ENCODE peak calls at places on chromosomes 4 and X, in nine cellular contexts. One of them, this sample, is unnamed.

GRCh38 chr4:42458686-42459085 is 61.4 kb downstream of the SHISA3 start:
- DNase-seq in HCT116: no peak
- DNase-seq in A549: no peak
- DNase-seq in SK-N-SH: no peak
- DNase-seq in GM23338: no peak
- DNase-seq in Panc1: no peak
- DNase-seq in K562: no peak
- DNase-seq in HepG2: no peak
- DNase-seq in HL-60: no peak
- DNase-seq in this sample: no peak

GRCh38 chr4:3399277-3400194 is 42.2 kb upstream of the HGFAC start:
- DNase-seq in HCT116: peak
- DNase-seq in A549: no peak
- DNase-seq in SK-N-SH: peak
- DNase-seq in GM23338: no peak
- DNase-seq in Panc1: no peak
- DNase-seq in K562: peak
- DNase-seq in HepG2: peak
- DNase-seq in HL-60: no peak
- DNase-seq in this sample: no peak

GRCh38 chr4:101022151-101023024 is 324.9 kb downstream of the PPP3CA start:
- DNase-seq in HCT116: no peak
- DNase-seq in A549: no peak
- DNase-seq in SK-N-SH: no peak
- DNase-seq in GM23338: no peak
- DNase-seq in Panc1: no peak
- DNase-seq in K562: no peak
- DNase-seq in HepG2: no peak
- DNase-seq in HL-60: no peak
- DNase-seq in this sample: no peak

GRCh38 chrX:19904778-19905367 is 17.5 kb upstream of the SH3KBP1 start:
- DNase-seq in HCT116: peak
- DNase-seq in A549: peak
- DNase-seq in SK-N-SH: peak
- DNase-seq in GM23338: peak
- DNase-seq in Panc1: no peak
- DNase-seq in K562: peak
- DNase-seq in HepG2: peak
- DNase-seq in HL-60: peak
- DNase-seq in this sample: no peak

GRCh38 chr4:169397762-169398161 is 127.0 kb upstream of the SH3RF1 start:
- DNase-seq in HCT116: no peak
- DNase-seq in A549: no peak
- DNase-seq in SK-N-SH: no peak
- DNase-seq in GM23338: no peak
- DNase-seq in Panc1: no peak
- DNase-seq in K562: no peak
- DNase-seq in HepG2: no peak
- DNase-seq in HL-60: no peak
- DNase-seq in this sample: no peak

GRCh38 chrX:71543316-71543715 is 10.4 kb downstream of the OGT start:
- DNase-seq in HCT116: no peak
- DNase-seq in A549: peak
- DNase-seq in SK-N-SH: no peak
- DNase-seq in GM23338: no peak
- DNase-seq in Panc1: no peak
- DNase-seq in K562: no peak
- DNase-seq in HepG2: no peak
- DNase-seq in HL-60: no peak
- DNase-seq in this sample: no peak

GRCh38 chr4:147678796-147679549 is 5.0 kb downstream of the PRMT9 start:
- DNase-seq in HCT116: peak
- DNase-seq in A549: no peak
- DNase-seq in SK-N-SH: no peak
- DNase-seq in GM23338: peak
- DNase-seq in Panc1: no peak
- DNase-seq in K562: no peak
- DNase-seq in HepG2: peak
- DNase-seq in HL-60: no peak
- DNase-seq in this sample: no peak

GRCh38 chrX:13059676-13060499 is 15.5 kb upstream of the FAM9C start:
- DNase-seq in HCT116: peak
- DNase-seq in A549: peak
- DNase-seq in SK-N-SH: no peak
- DNase-seq in GM23338: no peak
- DNase-seq in Panc1: peak
- DNase-seq in K562: peak
- DNase-seq in HepG2: no peak
- DNase-seq in HL-60: no peak
- DNase-seq in this sample: no peak

GRCh38 chr4:147590249-147590920 is 26.8 kb upstream of the TMEM184C start:
- DNase-seq in HCT116: peak
- DNase-seq in A549: peak
- DNase-seq in SK-N-SH: peak
- DNase-seq in GM23338: peak
- DNase-seq in Panc1: peak
- DNase-seq in K562: peak
- DNase-seq in HepG2: peak
- DNase-seq in HL-60: peak
- DNase-seq in this sample: no peak

GRCh38 chr4:95155759-95156451 is 392.9 kb downstream of the UNC5C start:
- DNase-seq in HCT116: peak
- DNase-seq in A549: peak
- DNase-seq in SK-N-SH: peak
- DNase-seq in GM23338: peak
- DNase-seq in Panc1: no peak
- DNase-seq in K562: peak
- DNase-seq in HepG2: peak
- DNase-seq in HL-60: no peak
- DNase-seq in this sample: no peak

GRCh38 chr4:3447431-3448395 is 5.9 kb downstream of the HGFAC start:
- DNase-seq in HCT116: no peak
- DNase-seq in A549: no peak
- DNase-seq in SK-N-SH: no peak
- DNase-seq in GM23338: no peak
- DNase-seq in Panc1: no peak
- DNase-seq in K562: no peak
- DNase-seq in HepG2: no peak
- DNase-seq in HL-60: no peak
- DNase-seq in this sample: no peak

GRCh38 chr4:74109116-74109791 is 10.3 kb upstream of the CXCL2 start:
- DNase-seq in HCT116: peak
- DNase-seq in A549: peak
- DNase-seq in SK-N-SH: no peak
- DNase-seq in GM23338: peak
- DNase-seq in Panc1: peak
- DNase-seq in K562: peak
- DNase-seq in HepG2: no peak
- DNase-seq in HL-60: peak
- DNase-seq in this sample: no peak
- TF ChIP-seq REST in HCT116: no peak
- TF ChIP-seq REST in A549: no peak
- TF ChIP-seq REST in SK-N-SH: no peak
- TF ChIP-seq REST in GM23338: no peak
- TF ChIP-seq REST in Panc1: no peak
- TF ChIP-seq REST in K562: no peak
- TF ChIP-seq REST in HepG2: no peak
- TF ChIP-seq REST in HL-60: no peak
- TF ChIP-seq REST in this sample: no peak

GRCh38 chrX:153644356-153645125 is 2.5 kb upstream of the DUSP9 start:
- DNase-seq in HCT116: no peak
- DNase-seq in A549: no peak
- DNase-seq in SK-N-SH: peak
- DNase-seq in GM23338: peak
- DNase-seq in Panc1: no peak
- DNase-seq in K562: no peak
- DNase-seq in HepG2: no peak
- DNase-seq in HL-60: no peak
- DNase-seq in this sample: no peak
- TF ChIP-seq CTCF in HCT116: no peak
- TF ChIP-seq CTCF in A549: peak
- TF ChIP-seq CTCF in SK-N-SH: no peak
- TF ChIP-seq CTCF in GM23338: no peak
- TF ChIP-seq CTCF in Panc1: peak
- TF ChIP-seq CTCF in K562: peak
- TF ChIP-seq CTCF in HepG2: peak
- TF ChIP-seq CTCF in HL-60: no peak
- TF ChIP-seq CTCF in this sample: no peak

DNA sequence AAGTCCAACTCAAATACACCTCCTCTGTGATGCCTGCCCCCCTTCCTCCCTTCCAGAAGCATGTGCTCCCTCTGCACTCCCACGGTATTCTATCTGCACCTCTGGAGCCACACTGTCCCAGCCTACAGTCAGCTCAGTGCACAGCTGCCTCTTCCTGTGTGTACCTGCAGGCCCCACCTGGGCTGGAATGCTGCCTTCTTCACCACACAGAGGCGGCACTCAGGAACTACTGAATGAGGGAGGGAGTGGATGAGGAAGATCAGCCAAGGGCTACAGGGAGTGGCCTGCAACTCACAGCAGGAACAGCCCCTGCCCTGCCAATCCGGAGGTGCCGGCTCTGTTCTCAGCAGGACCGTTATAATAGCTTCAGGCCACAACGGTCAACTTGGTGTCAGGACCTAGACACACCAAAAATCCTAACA is 10.1 kb downstream of the AFAP1 start:
- DNase-seq in HCT116: peak
- DNase-seq in A549: no peak
- DNase-seq in SK-N-SH: peak
- DNase-seq in GM23338: peak
- DNase-seq in Panc1: no peak
- DNase-seq in K562: no peak
- DNase-seq in HepG2: no peak
- DNase-seq in HL-60: no peak
- DNase-seq in this sample: no peak
- TF ChIP-seq REST in HCT116: no peak
- TF ChIP-seq REST in A549: no peak
- TF ChIP-seq REST in SK-N-SH: no peak
- TF ChIP-seq REST in GM23338: no peak
- TF ChIP-seq REST in Panc1: no peak
- TF ChIP-seq REST in K562: no peak
- TF ChIP-seq REST in HepG2: no peak
- TF ChIP-seq REST in HL-60: no peak
- TF ChIP-seq REST in this sample: no peak

DNA sequence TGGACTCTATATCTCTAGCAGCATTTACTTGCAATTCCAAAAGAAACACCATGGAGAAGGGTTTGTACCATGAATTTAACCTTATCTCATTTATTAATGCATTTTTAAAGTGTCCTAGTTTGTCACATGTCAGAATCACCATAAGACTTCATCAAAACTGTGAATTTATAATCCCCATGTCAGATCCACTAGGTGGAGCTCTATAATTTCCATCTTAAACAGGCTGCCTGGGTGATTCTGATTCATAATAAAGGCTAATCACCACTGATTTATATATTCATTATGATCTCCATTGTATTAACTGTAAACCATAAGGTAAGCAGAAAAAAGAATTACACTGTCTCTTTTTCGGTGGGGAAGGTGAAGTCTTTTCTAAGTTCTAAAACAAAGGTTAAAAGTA is 4.0 kb downstream of the TCEAL2 start:
- DNase-seq in HCT116: no peak
- DNase-seq in A549: peak
- DNase-seq in SK-N-SH: peak
- DNase-seq in GM23338: peak
- DNase-seq in Panc1: no peak
- DNase-seq in K562: peak
- DNase-seq in HepG2: no peak
- DNase-seq in HL-60: no peak
- DNase-seq in this sample: no peak
- TF ChIP-seq CTCF in HCT116: peak
- TF ChIP-seq CTCF in A549: peak
- TF ChIP-seq CTCF in SK-N-SH: peak
- TF ChIP-seq CTCF in GM23338: peak
- TF ChIP-seq CTCF in Panc1: peak
- TF ChIP-seq CTCF in K562: peak
- TF ChIP-seq CTCF in HepG2: no peak
- TF ChIP-seq CTCF in HL-60: no peak
- TF ChIP-seq CTCF in this sample: peak

DNA sequence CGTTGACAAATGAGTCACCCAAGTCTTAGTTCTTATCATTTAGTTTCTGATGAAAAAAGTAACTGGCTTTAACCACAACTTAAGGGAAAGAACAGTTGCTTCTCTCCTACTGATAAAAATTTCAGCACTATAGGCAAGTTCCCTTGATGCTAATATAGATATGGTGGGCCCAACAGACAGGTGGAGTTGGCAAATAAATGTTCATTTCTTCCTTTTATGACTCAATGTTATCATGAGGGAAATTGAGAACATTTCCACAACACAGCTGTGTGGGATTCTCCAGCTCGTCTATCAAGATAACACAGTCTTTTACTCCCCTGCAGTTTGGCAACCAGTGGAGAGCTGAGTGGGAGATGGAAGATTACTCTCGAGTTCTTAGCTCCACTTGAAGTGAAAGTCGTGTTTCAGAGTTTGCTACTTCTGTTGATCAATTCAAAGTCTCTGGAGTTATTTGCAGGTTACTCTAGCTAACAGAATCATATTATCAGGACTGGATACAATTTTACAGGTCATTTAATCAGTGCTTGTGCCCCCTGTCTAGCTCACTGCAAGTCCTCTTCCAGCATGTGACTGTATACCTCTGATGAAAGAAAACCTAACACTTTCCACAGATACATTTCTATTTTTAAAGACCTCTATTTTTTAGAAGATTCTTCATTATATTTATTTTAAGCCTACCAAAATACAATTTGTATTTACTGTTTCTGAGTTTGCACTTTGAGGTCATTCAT is 270.6 kb upstream of the GK2 start:
- DNase-seq in HCT116: no peak
- DNase-seq in A549: no peak
- DNase-seq in SK-N-SH: no peak
- DNase-seq in GM23338: no peak
- DNase-seq in Panc1: no peak
- DNase-seq in K562: peak
- DNase-seq in HepG2: no peak
- DNase-seq in HL-60: peak
- DNase-seq in this sample: no peak
- TF ChIP-seq REST in HCT116: no peak
- TF ChIP-seq REST in A549: no peak
- TF ChIP-seq REST in SK-N-SH: no peak
- TF ChIP-seq REST in GM23338: no peak
- TF ChIP-seq REST in Panc1: no peak
- TF ChIP-seq REST in K562: no peak
- TF ChIP-seq REST in HepG2: no peak
- TF ChIP-seq REST in HL-60: no peak
- TF ChIP-seq REST in this sample: no peak

GRCh38 chr4:70531981-70532380 is 13.6 kb downstream of the AMTN start:
- DNase-seq in HCT116: peak
- DNase-seq in A549: no peak
- DNase-seq in SK-N-SH: peak
- DNase-seq in GM23338: peak
- DNase-seq in Panc1: no peak
- DNase-seq in K562: no peak
- DNase-seq in HepG2: peak
- DNase-seq in HL-60: no peak
- DNase-seq in this sample: no peak
- TF ChIP-seq CTCF in HCT116: peak
- TF ChIP-seq CTCF in A549: no peak
- TF ChIP-seq CTCF in SK-N-SH: peak
- TF ChIP-seq CTCF in GM23338: peak
- TF ChIP-seq CTCF in Panc1: no peak
- TF ChIP-seq CTCF in K562: no peak
- TF ChIP-seq CTCF in HepG2: no peak
- TF ChIP-seq CTCF in HL-60: no peak
- TF ChIP-seq CTCF in this sample: peak